ENCODE peak calls at places on chromosomes 13 and 19, in four cellular contexts. C is SW 1271, E is heart left ventricle, V is cardiac septum. Z is an unnamed sample.
A peak's percentile ranks its signal among the peaks of the same experiment; 100 is the strongest.

GRCh38 chr19:56976995-56977906 is 136.7 kb upstream of the PEG3 start:
- DNase-seq in C (no peak), E (no peak), V (no peak), Z (no peak)

GRCh38 chr19:40242480-40242879 is 16.0 kb upstream of the CCNP start:
- DNase-seq in C (no peak), E (no peak), V (no peak), Z (no peak)

GRCh38 chr19:1437609-1438008 is 587 bp upstream of the RPS15 start:
- DNase-seq in C (no peak), E (no peak), V (no peak), Z (no peak)

GRCh38 chr13:21683034-21683733 is 12.3 kb downstream of the FGF9 start:
- DNase-seq in C (peak; percentile 22), E (no peak), V (no peak), Z (no peak)

GRCh38 chr13:25375727-25376358 is 4.1 kb downstream of the ATP8A2 start:
- DNase-seq in C (peak; percentile 39), E (no peak), V (no peak), Z (no peak)

GRCh38 chr19:867855-868457 is 8.5 kb downstream of the CFD start:
- DNase-seq in C (no peak), E (no peak), V (no peak), Z (no peak)

GRCh38 chr19:756232-756631 is 5.3 kb downstream of the MISP start:
- DNase-seq in C (no peak), E (no peak), V (no peak), Z (no peak)

GRCh38 chr13:111856571-111856970 is 210.4 kb upstream of the SOX1 start:
- DNase-seq in C (no peak), E (no peak), V (peak; percentile 53), Z (no peak)

GRCh38 chr19:55146648-55147218 is 2.3 kb downstream of the TNNT1 start:
- DNase-seq in C (peak; percentile 36), E (no peak), V (no peak), Z (no peak)

GRCh38 chr19:33241530-33242101 is 16.0 kb upstream of the SLC7A10 start:
- DNase-seq in C (no peak), E (no peak), V (no peak), Z (no peak)

GRCh38 chr13:97141564-97142005 is 80.5 kb upstream of the MBNL2 start:
- DNase-seq in C (peak; percentile 89), E (peak; percentile 37), V (no peak), Z (peak; percentile 64)

GRCh38 chr13:81017525-81018152 is 676.7 kb upstream of the SPRY2 start:
- DNase-seq in C (peak; percentile 52), E (no peak), V (no peak), Z (peak; percentile 11)

GRCh38 chr13:56909896-56910600 is 230.7 kb upstream of the PRR20A start:
- DNase-seq in C (no peak), E (no peak), V (no peak), Z (no peak)

GRCh38 chr13:113624235-113624587 is 33.8 kb downstream of the ATP4B start:
- DNase-seq in C (no peak), E (no peak), V (no peak), Z (no peak)

GRCh38 chr19:5321851-5322681 is 18.5 kb downstream of the PTPRS start:
- DNase-seq in C (no peak), E (no peak), V (peak; percentile 78), Z (no peak)

Z was measured in pulmonary artery endothelial cell.